ENCODE peak calls at places on chromosomes 1 and 21, in eight cellular contexts. M, E, C, V, B, L, Q and F are unnamed samples.

GRCh38 chr1:160580208-160580812 is 1.0 kb upstream of the CD84 start:
- DNase-seq in M (no peak), E (no peak), C (no peak), V (no peak), B (no peak), L (no peak), Q (no peak), F (no peak)

GRCh38 chr1:32918166-32918565 is 17.0 kb upstream of the TMEM54 start:
- DNase-seq in M (no peak), E (no peak), C (no peak), V (no peak), B (no peak), L (no peak), Q (no peak), F (no peak)

GRCh38 chr1:158035976-158036583 is 42.6 kb downstream of the KIRREL1 start:
- DNase-seq in M (peak), E (no peak), C (no peak), V (no peak), B (no peak), L (peak), Q (no peak), F (no peak)

GRCh38 chr1:6890686-6891085 is 105.4 kb downstream of the CAMTA1 start:
- DNase-seq in M (no peak), E (no peak), C (no peak), V (no peak), B (no peak), L (no peak), Q (no peak), F (no peak)

GRCh38 chr1:36154335-36154734 is 1.6 kb upstream of the MAP7D1 start:
- DNase-seq in M (no peak), E (no peak), C (no peak), V (no peak), B (no peak), L (no peak), Q (no peak), F (no peak)

GRCh38 chr1:67162954-67163353 is 3.3 kb upstream of the IL23R start:
- DNase-seq in M (no peak), E (no peak), C (no peak), V (no peak), B (peak), L (no peak), Q (no peak), F (no peak)

GRCh38 chr1:184802739-184803492 is 48.3 kb upstream of the EDEM3 start:
- DNase-seq in M (no peak), E (no peak), C (no peak), V (no peak), B (no peak), L (peak), Q (no peak), F (no peak)

GRCh38 chr21:33059319-33059894 is 10.5 kb upstream of the OLIG1 start:
- DNase-seq in M (no peak), E (no peak), C (no peak), V (no peak), B (no peak), L (no peak), Q (no peak), F (no peak)

GRCh38 chr1:230185076-230186001 is 118.3 kb downstream of the GALNT2 start:
- DNase-seq in M (no peak), E (no peak), C (no peak), V (no peak), B (no peak), L (no peak), Q (no peak), F (no peak)

GRCh38 chr1:6634278-6635052 is 9.8 kb downstream of the THAP3 start:
- DNase-seq in M (peak), E (peak), C (no peak), V (no peak), B (peak), L (peak), Q (no peak), F (peak)

GRCh38 chr1:77459881-77460280 is 178.1 kb downstream of the AK5 start:
- DNase-seq in M (no peak), E (no peak), C (no peak), V (no peak), B (no peak), L (no peak), Q (no peak), F (no peak)

GRCh38 chr1:165773324-165773965 is 4.8 kb upstream of the TMCO1 start:
- DNase-seq in M (no peak), E (no peak), C (no peak), V (no peak), B (peak), L (peak), Q (no peak), F (no peak)

GRCh38 chr21:38853421-38853919 is 47.7 kb downstream of the ETS2 start:
- DNase-seq in M (no peak), E (peak), C (no peak), V (no peak), B (peak), L (peak), Q (no peak), F (peak)

GRCh38 chr1:199510314-199510713 is 517.2 kb upstream of the NR5A2 start:
- DNase-seq in M (no peak), E (no peak), C (no peak), V (no peak), B (no peak), L (no peak), Q (no peak), F (no peak)

GRCh38 chr1:184911103-184911502 is 63.2 kb downstream of the NIBAN1 start:
- DNase-seq in M (no peak), E (no peak), C (no peak), V (no peak), B (no peak), L (peak), Q (no peak), F (no peak)

GRCh38 chr21:19256934-19257660 is 853.5 kb upstream of the TMPRSS15 start:
- DNase-seq in M (no peak), E (no peak), C (no peak), V (no peak), B (no peak), L (no peak), Q (peak), F (no peak)

GRCh38 chr1:208256091-208256490 is 11.9 kb upstream of the PLXNA2 start:
- DNase-seq in M (no peak), E (no peak), C (no peak), V (no peak), B (no peak), L (no peak), Q (no peak), F (no peak)

GRCh38 chr1:66274634-66275033 is 259.3 kb upstream of the SGIP1 start:
- DNase-seq in M (no peak), E (no peak), C (no peak), V (no peak), B (no peak), L (peak), Q (no peak), F (no peak)

GRCh38 chr1:198560093-198560638 is 19.7 kb upstream of the ATP6V1G3 start:
- DNase-seq in M (no peak), E (no peak), C (no peak), V (no peak), B (no peak), L (no peak), Q (no peak), F (no peak)

GRCh38 chr1:241823925-241824324 is 24.1 kb upstream of the EXO1 start:
- DNase-seq in M (no peak), E (no peak), C (no peak), V (no peak), B (no peak), L (no peak), Q (no peak), F (no peak)

GRCh38 chr1:150609726-150610125 is 19.7 kb downstream of the ENSA start:
- DNase-seq in M (no peak), E (no peak), C (no peak), V (no peak), B (no peak), L (peak), Q (no peak), F (no peak)

GRCh38 chr1:202589190-202589680 is 121.0 kb downstream of the SYT2 start:
- DNase-seq in M (no peak), E (peak), C (no peak), V (no peak), B (peak), L (peak), Q (peak), F (peak)

GRCh38 chr1:18951416-18951815 is 5.1 kb downstream of the IFFO2 start:
- DNase-seq in M (no peak), E (no peak), C (no peak), V (no peak), B (no peak), L (no peak), Q (no peak), F (no peak)

GRCh38 chr1:22188914-22189313 is 46.0 kb upstream of the WNT4 start:
- DNase-seq in M (no peak), E (no peak), C (no peak), V (no peak), B (no peak), L (no peak), Q (no peak), F (no peak)

GRCh38 chr1:156750932-156751723 is at the start of gene HDGF:
- DNase-seq in M (no peak), E (peak), C (no peak), V (no peak), B (no peak), L (peak), Q (no peak), F (peak)

GRCh38 chr1:64856564-64856963 is 109.8 kb downstream of the JAK1 start:
- DNase-seq in M (no peak), E (no peak), C (no peak), V (no peak), B (no peak), L (peak), Q (no peak), F (no peak)